ENCODE peak calls at places on chromosomes 12 and 14, in eight cellular contexts. One of them, this sample, is unnamed.

GRCh38 chr12:130775953-130776856 is 60.1 kb upstream of the RIMBP2 start:
- DNase-seq in HCT116: peak; percentile 26
- DNase-seq in activated CD4-positive, alpha-beta T cell treated with anti-CD3 and anti-CD28 coated beads, Interleukin-2, amount 10 ng/mL, durations not matched to agents 7 days and 5 days: peak; percentile 26
- DNase-seq in Caki2: peak; percentile 49
- DNase-seq in GM12864: no peak
- DNase-seq in caudate nucleus: peak; percentile 5
- DNase-seq in NCI-H1694: no peak
- DNase-seq in stimulated activated CD4-positive, alpha-beta T cell treated with anti-CD3 and anti-CD28 coated beads, Interleukin-15, amount 100 ng/mL, for 1 hour: peak; percentile 52
- DNase-seq in this sample: peak; percentile 7

GRCh38 chr14:64476438-64476837 is 11.1 kb downstream of the AKAP5 start:
- DNase-seq in activated CD4-positive, alpha-beta T cell treated with anti-CD3 and anti-CD28 coated beads, Interleukin-2, amount 10 ng/mL, durations not matched to agents 7 days and 5 days: no peak
- DNase-seq in stimulated activated CD4-positive, alpha-beta T cell treated with anti-CD3 and anti-CD28 coated beads, Interleukin-15, amount 100 ng/mL, for 1 hour: no peak
- DNase-seq in HCT116: no peak
- DNase-seq in Caki2: no peak
- DNase-seq in GM12864: no peak
- DNase-seq in NCI-H1694: no peak
- DNase-seq in caudate nucleus: no peak
- DNase-seq in this sample: no peak

GRCh38 chr12:118874698-118875548 is 106.4 kb upstream of the SRRM4 start:
- DNase-seq in NCI-H1694: no peak
- DNase-seq in HCT116: no peak
- DNase-seq in activated CD4-positive, alpha-beta T cell treated with anti-CD3 and anti-CD28 coated beads, Interleukin-2, amount 10 ng/mL, durations not matched to agents 7 days and 5 days: no peak
- DNase-seq in caudate nucleus: no peak
- DNase-seq in Caki2: no peak
- DNase-seq in GM12864: no peak
- DNase-seq in stimulated activated CD4-positive, alpha-beta T cell treated with anti-CD3 and anti-CD28 coated beads, Interleukin-15, amount 100 ng/mL, for 1 hour: no peak
- DNase-seq in this sample: no peak

GRCh38 chr12:52622349-52622748 is 4.0 kb upstream of the KRT73 start:
- DNase-seq in NCI-H1694: no peak
- DNase-seq in caudate nucleus: no peak
- DNase-seq in stimulated activated CD4-positive, alpha-beta T cell treated with anti-CD3 and anti-CD28 coated beads, Interleukin-15, amount 100 ng/mL, for 1 hour: no peak
- DNase-seq in activated CD4-positive, alpha-beta T cell treated with anti-CD3 and anti-CD28 coated beads, Interleukin-2, amount 10 ng/mL, durations not matched to agents 7 days and 5 days: no peak
- DNase-seq in HCT116: no peak
- DNase-seq in GM12864: no peak
- DNase-seq in Caki2: no peak
- DNase-seq in this sample: no peak

GRCh38 chr14:54132485-54132884 is 175.9 kb upstream of the BMP4 start:
- DNase-seq in stimulated activated CD4-positive, alpha-beta T cell treated with anti-CD3 and anti-CD28 coated beads, Interleukin-15, amount 100 ng/mL, for 1 hour: no peak
- DNase-seq in NCI-H1694: peak; percentile 95
- DNase-seq in GM12864: no peak
- DNase-seq in caudate nucleus: no peak
- DNase-seq in activated CD4-positive, alpha-beta T cell treated with anti-CD3 and anti-CD28 coated beads, Interleukin-2, amount 10 ng/mL, durations not matched to agents 7 days and 5 days: no peak
- DNase-seq in Caki2: no peak
- DNase-seq in HCT116: no peak
- DNase-seq in this sample: peak; percentile 19

GRCh38 chr14:92850492-92850891 is 56.4 kb downstream of the GOLGA5 start:
- DNase-seq in activated CD4-positive, alpha-beta T cell treated with anti-CD3 and anti-CD28 coated beads, Interleukin-2, amount 10 ng/mL, durations not matched to agents 7 days and 5 days: no peak
- DNase-seq in HCT116: no peak
- DNase-seq in NCI-H1694: no peak
- DNase-seq in stimulated activated CD4-positive, alpha-beta T cell treated with anti-CD3 and anti-CD28 coated beads, Interleukin-15, amount 100 ng/mL, for 1 hour: no peak
- DNase-seq in Caki2: no peak
- DNase-seq in caudate nucleus: no peak
- DNase-seq in GM12864: no peak
- DNase-seq in this sample: no peak

GRCh38 chr12:111074559-111074958 is 154.2 kb upstream of the MYL2 start:
- DNase-seq in HCT116: no peak
- DNase-seq in stimulated activated CD4-positive, alpha-beta T cell treated with anti-CD3 and anti-CD28 coated beads, Interleukin-15, amount 100 ng/mL, for 1 hour: no peak
- DNase-seq in caudate nucleus: no peak
- DNase-seq in activated CD4-positive, alpha-beta T cell treated with anti-CD3 and anti-CD28 coated beads, Interleukin-2, amount 10 ng/mL, durations not matched to agents 7 days and 5 days: no peak
- DNase-seq in GM12864: no peak
- DNase-seq in Caki2: no peak
- DNase-seq in NCI-H1694: peak; percentile 36
- DNase-seq in this sample: no peak

GRCh38 chr12:115930336-115930735 is 347.2 kb downstream of the MED13L start:
- DNase-seq in caudate nucleus: no peak
- DNase-seq in NCI-H1694: no peak
- DNase-seq in stimulated activated CD4-positive, alpha-beta T cell treated with anti-CD3 and anti-CD28 coated beads, Interleukin-15, amount 100 ng/mL, for 1 hour: no peak
- DNase-seq in HCT116: no peak
- DNase-seq in Caki2: no peak
- DNase-seq in GM12864: no peak
- DNase-seq in activated CD4-positive, alpha-beta T cell treated with anti-CD3 and anti-CD28 coated beads, Interleukin-2, amount 10 ng/mL, durations not matched to agents 7 days and 5 days: no peak
- DNase-seq in this sample: no peak

GRCh38 chr14:104974665-104975390 is 3.3 kb downstream of the AHNAK2 start:
- DNase-seq in Caki2: no peak
- DNase-seq in caudate nucleus: no peak
- DNase-seq in HCT116: no peak
- DNase-seq in stimulated activated CD4-positive, alpha-beta T cell treated with anti-CD3 and anti-CD28 coated beads, Interleukin-15, amount 100 ng/mL, for 1 hour: no peak
- DNase-seq in GM12864: no peak
- DNase-seq in NCI-H1694: no peak
- DNase-seq in activated CD4-positive, alpha-beta T cell treated with anti-CD3 and anti-CD28 coated beads, Interleukin-2, amount 10 ng/mL, durations not matched to agents 7 days and 5 days: no peak
- DNase-seq in this sample: no peak

GRCh38 chr14:53409974-53410373 is 256.9 kb upstream of the DDHD1 start:
- DNase-seq in activated CD4-positive, alpha-beta T cell treated with anti-CD3 and anti-CD28 coated beads, Interleukin-2, amount 10 ng/mL, durations not matched to agents 7 days and 5 days: no peak
- DNase-seq in GM12864: no peak
- DNase-seq in HCT116: no peak
- DNase-seq in caudate nucleus: no peak
- DNase-seq in Caki2: no peak
- DNase-seq in stimulated activated CD4-positive, alpha-beta T cell treated with anti-CD3 and anti-CD28 coated beads, Interleukin-15, amount 100 ng/mL, for 1 hour: no peak
- DNase-seq in NCI-H1694: no peak
- DNase-seq in this sample: no peak

GRCh38 chr12:68317047-68317667 is 15.0 kb downstream of the MDM1 start:
- DNase-seq in Caki2: peak; percentile 27
- DNase-seq in caudate nucleus: no peak
- DNase-seq in stimulated activated CD4-positive, alpha-beta T cell treated with anti-CD3 and anti-CD28 coated beads, Interleukin-15, amount 100 ng/mL, for 1 hour: no peak
- DNase-seq in GM12864: peak; percentile 26
- DNase-seq in activated CD4-positive, alpha-beta T cell treated with anti-CD3 and anti-CD28 coated beads, Interleukin-2, amount 10 ng/mL, durations not matched to agents 7 days and 5 days: peak; percentile 69
- DNase-seq in NCI-H1694: peak; percentile 27
- DNase-seq in HCT116: peak; percentile 27
- DNase-seq in this sample: peak; percentile 22

GRCh38 chr12:57235012-57235727 is 5.7 kb downstream of the SHMT2 start:
- DNase-seq in activated CD4-positive, alpha-beta T cell treated with anti-CD3 and anti-CD28 coated beads, Interleukin-2, amount 10 ng/mL, durations not matched to agents 7 days and 5 days: no peak
- DNase-seq in NCI-H1694: no peak
- DNase-seq in Caki2: peak; percentile 89
- DNase-seq in stimulated activated CD4-positive, alpha-beta T cell treated with anti-CD3 and anti-CD28 coated beads, Interleukin-15, amount 100 ng/mL, for 1 hour: no peak
- DNase-seq in GM12864: no peak
- DNase-seq in caudate nucleus: no peak
- DNase-seq in HCT116: no peak
- DNase-seq in this sample: no peak

GRCh38 chr14:68363841-68364711 is 428.8 kb downstream of the ZFP36L1 start:
- DNase-seq in Caki2: no peak
- DNase-seq in activated CD4-positive, alpha-beta T cell treated with anti-CD3 and anti-CD28 coated beads, Interleukin-2, amount 10 ng/mL, durations not matched to agents 7 days and 5 days: no peak
- DNase-seq in caudate nucleus: peak; percentile 3
- DNase-seq in NCI-H1694: no peak
- DNase-seq in stimulated activated CD4-positive, alpha-beta T cell treated with anti-CD3 and anti-CD28 coated beads, Interleukin-15, amount 100 ng/mL, for 1 hour: no peak
- DNase-seq in GM12864: no peak
- DNase-seq in HCT116: no peak
- DNase-seq in this sample: no peak

GRCh38 chr14:73125169-73125588 is 11.1 kb upstream of the PSEN1 start:
- DNase-seq in activated CD4-positive, alpha-beta T cell treated with anti-CD3 and anti-CD28 coated beads, Interleukin-2, amount 10 ng/mL, durations not matched to agents 7 days and 5 days: no peak
- DNase-seq in stimulated activated CD4-positive, alpha-beta T cell treated with anti-CD3 and anti-CD28 coated beads, Interleukin-15, amount 100 ng/mL, for 1 hour: no peak
- DNase-seq in caudate nucleus: no peak
- DNase-seq in HCT116: no peak
- DNase-seq in GM12864: no peak
- DNase-seq in Caki2: no peak
- DNase-seq in NCI-H1694: no peak
- DNase-seq in this sample: no peak

GRCh38 chr12:54355104-54355815 is 9.0 kb downstream of the GPR84 start:
- DNase-seq in GM12864: no peak
- DNase-seq in HCT116: no peak
- DNase-seq in stimulated activated CD4-positive, alpha-beta T cell treated with anti-CD3 and anti-CD28 coated beads, Interleukin-15, amount 100 ng/mL, for 1 hour: no peak
- DNase-seq in Caki2: no peak
- DNase-seq in NCI-H1694: no peak
- DNase-seq in activated CD4-positive, alpha-beta T cell treated with anti-CD3 and anti-CD28 coated beads, Interleukin-2, amount 10 ng/mL, durations not matched to agents 7 days and 5 days: no peak
- DNase-seq in caudate nucleus: no peak
- DNase-seq in this sample: no peak

GRCh38 chr14:52950410-52950897 is 396 bp downstream of the FERMT2 start:
- DNase-seq in activated CD4-positive, alpha-beta T cell treated with anti-CD3 and anti-CD28 coated beads, Interleukin-2, amount 10 ng/mL, durations not matched to agents 7 days and 5 days: no peak
- DNase-seq in caudate nucleus: no peak
- DNase-seq in GM12864: no peak
- DNase-seq in stimulated activated CD4-positive, alpha-beta T cell treated with anti-CD3 and anti-CD28 coated beads, Interleukin-15, amount 100 ng/mL, for 1 hour: no peak
- DNase-seq in NCI-H1694: peak; percentile 61
- DNase-seq in HCT116: no peak
- DNase-seq in Caki2: peak; percentile 60
- DNase-seq in this sample: peak; percentile 15

GRCh38 chr14:40417777-40418401 is 985.7 kb upstream of the FBXO33 start:
- DNase-seq in caudate nucleus: no peak
- DNase-seq in Caki2: no peak
- DNase-seq in NCI-H1694: peak; percentile 4
- DNase-seq in HCT116: peak; percentile 29
- DNase-seq in activated CD4-positive, alpha-beta T cell treated with anti-CD3 and anti-CD28 coated beads, Interleukin-2, amount 10 ng/mL, durations not matched to agents 7 days and 5 days: peak; percentile 7
- DNase-seq in stimulated activated CD4-positive, alpha-beta T cell treated with anti-CD3 and anti-CD28 coated beads, Interleukin-15, amount 100 ng/mL, for 1 hour: no peak
- DNase-seq in GM12864: no peak
- DNase-seq in this sample: peak; percentile 5

GRCh38 chr14:64196668-64197411 is 97.3 kb downstream of the ESR2 start:
- DNase-seq in activated CD4-positive, alpha-beta T cell treated with anti-CD3 and anti-CD28 coated beads, Interleukin-2, amount 10 ng/mL, durations not matched to agents 7 days and 5 days: no peak
- DNase-seq in GM12864: no peak
- DNase-seq in NCI-H1694: peak; percentile 85
- DNase-seq in stimulated activated CD4-positive, alpha-beta T cell treated with anti-CD3 and anti-CD28 coated beads, Interleukin-15, amount 100 ng/mL, for 1 hour: no peak
- DNase-seq in Caki2: no peak
- DNase-seq in caudate nucleus: peak; percentile 63
- DNase-seq in HCT116: no peak
- DNase-seq in this sample: no peak

GRCh38 chr12:108772896-108773797 is 41.8 kb upstream of the CORO1C start:
- DNase-seq in caudate nucleus: no peak
- DNase-seq in stimulated activated CD4-positive, alpha-beta T cell treated with anti-CD3 and anti-CD28 coated beads, Interleukin-15, amount 100 ng/mL, for 1 hour: no peak
- DNase-seq in HCT116: no peak
- DNase-seq in NCI-H1694: no peak
- DNase-seq in Caki2: no peak
- DNase-seq in activated CD4-positive, alpha-beta T cell treated with anti-CD3 and anti-CD28 coated beads, Interleukin-2, amount 10 ng/mL, durations not matched to agents 7 days and 5 days: no peak
- DNase-seq in GM12864: no peak
- DNase-seq in this sample: no peak

GRCh38 chr12:25276199-25276937 is 25.6 kb upstream of the KRAS start:
- DNase-seq in activated CD4-positive, alpha-beta T cell treated with anti-CD3 and anti-CD28 coated beads, Interleukin-2, amount 10 ng/mL, durations not matched to agents 7 days and 5 days: no peak
- DNase-seq in caudate nucleus: no peak
- DNase-seq in Caki2: peak; percentile 82
- DNase-seq in HCT116: peak; percentile 42
- DNase-seq in NCI-H1694: no peak
- DNase-seq in stimulated activated CD4-positive, alpha-beta T cell treated with anti-CD3 and anti-CD28 coated beads, Interleukin-15, amount 100 ng/mL, for 1 hour: peak; percentile 42
- DNase-seq in GM12864: no peak
- DNase-seq in this sample: no peak

GRCh38 chr12:123200414-123200813 is 32.5 kb downstream of the MPHOSPH9 start:
- DNase-seq in GM12864: no peak
- DNase-seq in stimulated activated CD4-positive, alpha-beta T cell treated with anti-CD3 and anti-CD28 coated beads, Interleukin-15, amount 100 ng/mL, for 1 hour: no peak
- DNase-seq in activated CD4-positive, alpha-beta T cell treated with anti-CD3 and anti-CD28 coated beads, Interleukin-2, amount 10 ng/mL, durations not matched to agents 7 days and 5 days: no peak
- DNase-seq in caudate nucleus: no peak
- DNase-seq in NCI-H1694: no peak
- DNase-seq in HCT116: no peak
- DNase-seq in Caki2: no peak
- DNase-seq in this sample: no peak

GRCh38 chr14:30194769-30195168 is 267.1 kb upstream of the PRKD1 start:
- DNase-seq in stimulated activated CD4-positive, alpha-beta T cell treated with anti-CD3 and anti-CD28 coated beads, Interleukin-15, amount 100 ng/mL, for 1 hour: no peak
- DNase-seq in Caki2: no peak
- DNase-seq in caudate nucleus: no peak
- DNase-seq in activated CD4-positive, alpha-beta T cell treated with anti-CD3 and anti-CD28 coated beads, Interleukin-2, amount 10 ng/mL, durations not matched to agents 7 days and 5 days: no peak
- DNase-seq in GM12864: no peak
- DNase-seq in HCT116: no peak
- DNase-seq in NCI-H1694: no peak
- DNase-seq in this sample: peak; percentile 45

GRCh38 chr14:75222208-75222701 is 45.8 kb upstream of the TMED10 start:
- DNase-seq in NCI-H1694: no peak
- DNase-seq in activated CD4-positive, alpha-beta T cell treated with anti-CD3 and anti-CD28 coated beads, Interleukin-2, amount 10 ng/mL, durations not matched to agents 7 days and 5 days: no peak
- DNase-seq in stimulated activated CD4-positive, alpha-beta T cell treated with anti-CD3 and anti-CD28 coated beads, Interleukin-15, amount 100 ng/mL, for 1 hour: no peak
- DNase-seq in HCT116: no peak
- DNase-seq in caudate nucleus: no peak
- DNase-seq in Caki2: no peak
- DNase-seq in GM12864: no peak
- DNase-seq in this sample: no peak

GRCh38 chr14:61615743-61616523 is 79.4 kb upstream of the HIF1A start:
- DNase-seq in Caki2: peak; percentile 39
- DNase-seq in stimulated activated CD4-positive, alpha-beta T cell treated with anti-CD3 and anti-CD28 coated beads, Interleukin-15, amount 100 ng/mL, for 1 hour: no peak
- DNase-seq in HCT116: no peak
- DNase-seq in NCI-H1694: no peak
- DNase-seq in GM12864: no peak
- DNase-seq in activated CD4-positive, alpha-beta T cell treated with anti-CD3 and anti-CD28 coated beads, Interleukin-2, amount 10 ng/mL, durations not matched to agents 7 days and 5 days: no peak
- DNase-seq in caudate nucleus: no peak
- DNase-seq in this sample: no peak

GRCh38 chr12:124496584-124496983 is 70.8 kb downstream of the NCOR2 start:
- DNase-seq in activated CD4-positive, alpha-beta T cell treated with anti-CD3 and anti-CD28 coated beads, Interleukin-2, amount 10 ng/mL, durations not matched to agents 7 days and 5 days: no peak
- DNase-seq in NCI-H1694: no peak
- DNase-seq in stimulated activated CD4-positive, alpha-beta T cell treated with anti-CD3 and anti-CD28 coated beads, Interleukin-15, amount 100 ng/mL, for 1 hour: no peak
- DNase-seq in Caki2: no peak
- DNase-seq in caudate nucleus: no peak
- DNase-seq in HCT116: no peak
- DNase-seq in GM12864: no peak
- DNase-seq in this sample: no peak

GRCh38 chr14:99509871-99510555 is 28.8 kb downstream of the CCNK start:
- DNase-seq in NCI-H1694: no peak
- DNase-seq in stimulated activated CD4-positive, alpha-beta T cell treated with anti-CD3 and anti-CD28 coated beads, Interleukin-15, amount 100 ng/mL, for 1 hour: no peak
- DNase-seq in caudate nucleus: no peak
- DNase-seq in Caki2: no peak
- DNase-seq in GM12864: no peak
- DNase-seq in HCT116: no peak
- DNase-seq in activated CD4-positive, alpha-beta T cell treated with anti-CD3 and anti-CD28 coated beads, Interleukin-2, amount 10 ng/mL, durations not matched to agents 7 days and 5 days: no peak
- DNase-seq in this sample: no peak

GRCh38 chr14:101478096-101478495 is 83.2 kb upstream of the DIO3 start:
- DNase-seq in activated CD4-positive, alpha-beta T cell treated with anti-CD3 and anti-CD28 coated beads, Interleukin-2, amount 10 ng/mL, durations not matched to agents 7 days and 5 days: no peak
- DNase-seq in Caki2: no peak
- DNase-seq in GM12864: no peak
- DNase-seq in caudate nucleus: no peak
- DNase-seq in HCT116: no peak
- DNase-seq in stimulated activated CD4-positive, alpha-beta T cell treated with anti-CD3 and anti-CD28 coated beads, Interleukin-15, amount 100 ng/mL, for 1 hour: no peak
- DNase-seq in NCI-H1694: no peak
- DNase-seq in this sample: no peak

GRCh38 chr12:6953417-6954315 is 2.5 kb downstream of the PTPN6 start:
- DNase-seq in GM12864: peak; percentile 92
- DNase-seq in HCT116: no peak
- DNase-seq in Caki2: no peak
- DNase-seq in NCI-H1694: no peak
- DNase-seq in activated CD4-positive, alpha-beta T cell treated with anti-CD3 and anti-CD28 coated beads, Interleukin-2, amount 10 ng/mL, durations not matched to agents 7 days and 5 days: peak; percentile 88
- DNase-seq in stimulated activated CD4-positive, alpha-beta T cell treated with anti-CD3 and anti-CD28 coated beads, Interleukin-15, amount 100 ng/mL, for 1 hour: no peak
- DNase-seq in caudate nucleus: no peak
- DNase-seq in this sample: no peak

GRCh38 chr14:100533647-100534485 is 53.4 kb downstream of the BEGAIN start:
- DNase-seq in GM12864: no peak
- DNase-seq in stimulated activated CD4-positive, alpha-beta T cell treated with anti-CD3 and anti-CD28 coated beads, Interleukin-15, amount 100 ng/mL, for 1 hour: no peak
- DNase-seq in Caki2: no peak
- DNase-seq in caudate nucleus: no peak
- DNase-seq in HCT116: no peak
- DNase-seq in NCI-H1694: no peak
- DNase-seq in activated CD4-positive, alpha-beta T cell treated with anti-CD3 and anti-CD28 coated beads, Interleukin-2, amount 10 ng/mL, durations not matched to agents 7 days and 5 days: no peak
- DNase-seq in this sample: no peak

GRCh38 chr14:22598896-22599244 is 770 bp downstream of the ABHD4 start:
- DNase-seq in HCT116: peak; percentile 16
- DNase-seq in activated CD4-positive, alpha-beta T cell treated with anti-CD3 and anti-CD28 coated beads, Interleukin-2, amount 10 ng/mL, durations not matched to agents 7 days and 5 days: peak; percentile 37
- DNase-seq in caudate nucleus: no peak
- DNase-seq in Caki2: peak; percentile 58
- DNase-seq in NCI-H1694: no peak
- DNase-seq in GM12864: no peak
- DNase-seq in stimulated activated CD4-positive, alpha-beta T cell treated with anti-CD3 and anti-CD28 coated beads, Interleukin-15, amount 100 ng/mL, for 1 hour: no peak
- DNase-seq in this sample: no peak

GRCh38 chr14:101101456-101102056 is 198.0 kb upstream of the RTL1 start:
- DNase-seq in GM12864: no peak
- DNase-seq in NCI-H1694: no peak
- DNase-seq in HCT116: no peak
- DNase-seq in caudate nucleus: no peak
- DNase-seq in stimulated activated CD4-positive, alpha-beta T cell treated with anti-CD3 and anti-CD28 coated beads, Interleukin-15, amount 100 ng/mL, for 1 hour: no peak
- DNase-seq in activated CD4-positive, alpha-beta T cell treated with anti-CD3 and anti-CD28 coated beads, Interleukin-2, amount 10 ng/mL, durations not matched to agents 7 days and 5 days: no peak
- DNase-seq in Caki2: peak; percentile 29
- DNase-seq in this sample: no peak

GRCh38 chr12:111597731-111598636 is 1.1 kb downstream of the ATXN2 start:
- DNase-seq in Caki2: peak; percentile 40
- DNase-seq in activated CD4-positive, alpha-beta T cell treated with anti-CD3 and anti-CD28 coated beads, Interleukin-2, amount 10 ng/mL, durations not matched to agents 7 days and 5 days: peak; percentile 13
- DNase-seq in caudate nucleus: no peak
- DNase-seq in NCI-H1694: no peak
- DNase-seq in stimulated activated CD4-positive, alpha-beta T cell treated with anti-CD3 and anti-CD28 coated beads, Interleukin-15, amount 100 ng/mL, for 1 hour: peak; percentile 6
- DNase-seq in HCT116: no peak
- DNase-seq in GM12864: no peak
- DNase-seq in this sample: no peak

GRCh38 chr14:65153101-65153500 is 50.8 kb upstream of the MAX start:
- DNase-seq in HCT116: no peak
- DNase-seq in GM12864: no peak
- DNase-seq in NCI-H1694: peak; percentile 64
- DNase-seq in stimulated activated CD4-positive, alpha-beta T cell treated with anti-CD3 and anti-CD28 coated beads, Interleukin-15, amount 100 ng/mL, for 1 hour: no peak
- DNase-seq in caudate nucleus: no peak
- DNase-seq in activated CD4-positive, alpha-beta T cell treated with anti-CD3 and anti-CD28 coated beads, Interleukin-2, amount 10 ng/mL, durations not matched to agents 7 days and 5 days: no peak
- DNase-seq in Caki2: no peak
- DNase-seq in this sample: peak; percentile 69

GRCh38 chr12:126483145-126484068 is 1418.2 kb downstream of the AACS start:
- DNase-seq in NCI-H1694: no peak
- DNase-seq in Caki2: peak; percentile 31
- DNase-seq in HCT116: no peak
- DNase-seq in GM12864: no peak
- DNase-seq in stimulated activated CD4-positive, alpha-beta T cell treated with anti-CD3 and anti-CD28 coated beads, Interleukin-15, amount 100 ng/mL, for 1 hour: no peak
- DNase-seq in activated CD4-positive, alpha-beta T cell treated with anti-CD3 and anti-CD28 coated beads, Interleukin-2, amount 10 ng/mL, durations not matched to agents 7 days and 5 days: no peak
- DNase-seq in caudate nucleus: no peak
- DNase-seq in this sample: no peak

This sample was measured in NCI-H446 treated with DMSO at 0.1 percent for 48 hours.